ENCODE peak calls at places on chromosomes 1 and 21, in four cellular contexts. M, F, H and L are unnamed samples.

GRCh38 chr1:212565571-212566305 is 42.8 kb upstream of the ATF3 start:
- DNase-seq in M (no peak), F (no peak), H (no peak), L (no peak)

GRCh38 chr1:16217061-16217785 is 4.8 kb upstream of the ARHGEF19 start:
- DNase-seq in H (peak), M (peak), F (peak), L (peak)

GRCh38 chr21:15514073-15514946 is 215.5 kb upstream of the USP25 start:
- DNase-seq in H (peak), F (no peak), M (no peak), L (no peak)

GRCh38 chr1:116540088-116540487 is 30.7 kb downstream of the CD58 start:
- DNase-seq in H (no peak), F (no peak), M (no peak), L (no peak)

GRCh38 chr1:1680031-1680911 is 12.3 kb downstream of the SLC35E2B start:
- DNase-seq in M (no peak), F (no peak), H (no peak), L (no peak)

GRCh38 chr1:236774926-236775325 is 20.2 kb upstream of the MTR start:
- DNase-seq in F (peak), H (peak), M (no peak), L (no peak)

GRCh38 chr1:44592208-44593145 is 81.8 kb downstream of the TMEM53 start:
- DNase-seq in H (no peak), M (peak), F (no peak), L (no peak)

GRCh38 chr1:43431676-43432075 is 22.1 kb downstream of the HYI start:
- DNase-seq in M (no peak), H (no peak), F (no peak), L (no peak)

GRCh38 chr1:235342039-235342438 is 13.7 kb downstream of the GGPS1 start:
- DNase-seq in M (no peak), H (no peak), F (no peak), L (no peak)

GRCh38 chr1:8848663-8849386 is 29.7 kb downstream of the ENO1 start:
- DNase-seq in M (peak), H (peak), F (peak), L (peak)

GRCh38 chr1:61616830-61617229 is 108.1 kb downstream of the TM2D1 start:
- DNase-seq in M (no peak), H (no peak), F (no peak), L (peak)

GRCh38 chr1:186492531-186493291 is 31.8 kb upstream of the PDC start:
- DNase-seq in F (no peak), H (no peak), M (no peak), L (peak)

GRCh38 chr1:150971583-150972416 is 2.8 kb downstream of the CERS2 start:
- DNase-seq in H (peak), F (peak), M (peak), L (no peak)

GRCh38 chr1:183881387-183882084 is 76.6 kb downstream of the RGL1 start:
- DNase-seq in F (no peak), H (peak), M (peak), L (peak)

GRCh38 chr1:79815115-79815514 is 808.6 kb upstream of the ADGRL4 start:
- DNase-seq in F (no peak), H (no peak), M (no peak), L (no peak)

GRCh38 chr1:29396438-29397255 is 160.3 kb downstream of the PTPRU start:
- DNase-seq in M (no peak), H (no peak), F (no peak), L (no peak)

GRCh38 chr1:65041014-65041413 is 74.7 kb upstream of the JAK1 start:
- DNase-seq in F (no peak), M (no peak), H (no peak), L (no peak)

GRCh38 chr1:86741947-86742572 is 37.7 kb downstream of the SH3GLB1 start:
- DNase-seq in H (peak), M (no peak), F (peak), L (peak)

GRCh38 chr1:9235123-9235513 is 544 bp downstream of the H6PD start:
- DNase-seq in F (no peak), M (no peak), H (peak), L (peak)

GRCh38 chr1:2148691-2149090 is 45.9 kb downstream of the FAAP20 start:
- DNase-seq in M (no peak), F (no peak), H (no peak), L (no peak)

GRCh38 chr1:30422251-30422650 is 301.1 kb downstream of the MATN1 start:
- DNase-seq in M (no peak), H (no peak), F (no peak), L (no peak)

GRCh38 chr1:167936930-167937708 is at the start of gene MPC2:
- DNase-seq in F (peak), M (peak), H (peak), L (peak)

GRCh38 chr1:18884727-18885126 is 17.6 kb downstream of the ALDH4A1 start:
- DNase-seq in M (no peak), F (no peak), H (no peak), L (no peak)

GRCh38 chr1:234611153-234611798 is 1.3 kb upstream of the IRF2BP2 start:
- DNase-seq in F (no peak), M (no peak), H (peak), L (peak)

GRCh38 chr1:101996830-101997485 is at the start of gene OLFM3:
- DNase-seq in M (peak), H (peak), F (no peak), L (no peak)

GRCh38 chr1:74113333-74113732 is 84.6 kb downstream of the LRRIQ3 start:
- DNase-seq in H (no peak), F (no peak), M (no peak), L (no peak)

GRCh38 chr1:172789840-172790239 is 130.9 kb downstream of the FASLG start:
- DNase-seq in F (no peak), M (no peak), H (no peak), L (no peak)
- TF ChIP-seq CTCF in F (no peak), M (no peak), H (no peak), L (no peak)

DNA sequence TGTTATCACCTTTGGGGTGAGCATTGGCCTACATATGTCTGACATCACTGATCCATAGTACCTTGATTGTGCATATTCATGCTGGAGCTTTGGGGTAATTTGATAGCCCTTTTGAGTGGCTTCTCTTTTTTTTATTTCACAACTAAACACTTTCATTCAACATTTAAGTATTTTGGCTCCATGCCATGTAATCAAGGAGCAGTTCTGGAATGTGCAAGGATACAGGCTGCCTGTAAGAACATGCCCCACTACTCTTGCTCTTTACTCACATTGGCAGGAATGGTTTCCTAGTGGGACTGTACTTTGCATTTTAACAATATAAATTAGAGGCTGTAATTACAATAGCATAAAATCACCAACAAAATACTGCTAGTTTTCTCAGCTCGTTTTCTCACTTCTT is 300.7 kb upstream of the SPAG17 start:
- DNase-seq in F (no peak), H (no peak), M (no peak), L (no peak)
- TF ChIP-seq HMGXB4 in F (no peak), H (no peak), M (no peak), L (no peak)

DNA sequence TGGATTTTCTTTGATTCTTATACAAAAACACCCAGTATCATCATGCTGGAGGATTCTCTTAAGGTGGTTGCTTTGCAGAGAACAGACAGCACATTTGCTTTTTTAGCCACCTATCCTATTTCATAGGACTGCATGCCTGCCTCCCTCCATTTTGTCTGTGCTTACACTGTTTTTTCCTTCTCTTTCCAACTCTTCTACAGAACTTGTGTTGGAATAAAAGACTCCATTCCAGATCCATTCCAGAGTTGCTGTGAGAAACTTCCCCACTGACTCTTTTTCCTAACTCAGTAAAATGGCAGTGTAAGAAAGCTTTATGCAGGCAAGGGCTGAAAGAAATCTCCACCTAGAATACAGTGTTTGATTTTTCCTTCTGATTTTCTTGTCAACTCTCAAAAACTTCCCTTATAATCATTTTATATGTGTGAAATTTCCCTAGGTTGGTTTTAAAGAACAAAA is 5.2 kb upstream of the ARID1A start:
- DNase-seq in H (no peak), F (peak), M (no peak), L (no peak)
- TF ChIP-seq NR3C1 in H (no peak), F (no peak), M (no peak), L (no peak)

GRCh38 chr1:6106321-6106731 is 60.6 kb downstream of the KCNAB2 start:
- DNase-seq in M (no peak), F (no peak), H (no peak), L (no peak)

GRCh38 chr1:6106977-6107376 is 61.3 kb downstream of the KCNAB2 start:
- DNase-seq in H (no peak), M (no peak), F (no peak), L (no peak)

GRCh38 chr1:6104631-6105030 is 58.9 kb downstream of the KCNAB2 start:
- DNase-seq in H (no peak), F (no peak), M (no peak), L (no peak)

GRCh38 chr1:6105218-6105679 is 59.6 kb downstream of the KCNAB2 start:
- DNase-seq in H (no peak), F (no peak), M (no peak), L (no peak)

GRCh38 chr1:6105763-6106162 is 60.1 kb downstream of the KCNAB2 start:
- DNase-seq in M (no peak), H (peak), F (peak), L (no peak)
- TF ChIP-seq CTCF in M (no peak), H (peak), F (peak), L (no peak)

GRCh38 chr1:204036882-204037645 is 35.9 kb upstream of the SOX13 start:
- DNase-seq in H (no peak), M (no peak), F (no peak), L (no peak)
- TF ChIP-seq HMGXB4 in H (no peak), M (no peak), F (no peak), L (no peak)